ENCODE peak calls at places on chromosomes 13 and 19, in six cellular contexts. I is psoas muscle; B is stimulated activated CD8-positive, alpha-beta memory T cell treated with anti-CD3 and anti-CD28 coated beads, Interleukin-15, amount 100 ng/mL, for 4 hours; J is GM04503; Z is A549; X is activated CD4-positive, alpha-beta T cell treated with anti-CD3 and anti-CD28 coated beads, Interleukin-2, amount 50 U/mL, for 48 hours. O is an unnamed sample.

GRCh38 chr19:57010541-57010940 is 109.2 kb upstream of the USP29 start:
- DNase-seq in J (no peak), X (no peak), Z (no peak), I (no peak), B (no peak), O (no peak)

GRCh38 chr13:30711837-30712236 is 23.5 kb upstream of the ALOX5AP start:
- DNase-seq in X (no peak), B (no peak), I (no peak), J (no peak), Z (no peak), O (no peak)

GRCh38 chr19:35715981-35716734 is 1.6 kb upstream of the KMT2B start:
- DNase-seq in X (peak), I (peak), J (no peak), Z (peak), B (no peak), O (peak)

GRCh38 chr13:100798739-100799361 is 124.3 kb upstream of the TMTC4 start:
- DNase-seq in I (no peak), J (no peak), B (no peak), Z (no peak), X (no peak), O (no peak)

GRCh38 chr19:13843104-13843921 is 33.6 kb upstream of the NANOS3 start:
- DNase-seq in B (no peak), X (no peak), Z (peak), I (peak), J (no peak), O (no peak)

GRCh38 chr19:17246681-17247425 is 1.1 kb upstream of the NR2F6 start:
- DNase-seq in X (no peak), J (no peak), Z (peak), B (no peak), I (no peak), O (no peak)

GRCh38 chr13:30396434-30397075 is 25.7 kb upstream of the UBE2L5 start:
- DNase-seq in J (no peak), I (no peak), X (no peak), Z (no peak), B (no peak), O (no peak)

GRCh38 chr19:54436561-54437229 is 12.3 kb upstream of the LENG8 start:
- DNase-seq in B (no peak), X (no peak), Z (no peak), J (no peak), I (no peak), O (no peak)

O was measured in activated naive CD8-positive, alpha-beta T cell treated with anti-CD3 and anti-CD28 coated beads, Interleukin-2, amount 50 U/mL, for 24 hours.